ENCODE peak calls at places on chromosomes 13 and 19, in six cellular contexts. Y, K, A, R, E and S are unnamed samples.

GRCh38 chr19:15640904-15641597 is 354 bp downstream of the CYP4F3 start:
- DNase-seq in E (peak), Y (no peak), A (no peak), R (no peak), K (no peak), S (peak)

GRCh38 chr13:99425485-99426341 is 75.6 kb upstream of the TM9SF2 start:
- DNase-seq in R (no peak), E (no peak), Y (no peak), A (no peak), K (peak), S (no peak)

GRCh38 chr13:51935326-51936171 is 73.8 kb downstream of the CCDC70 start:
- DNase-seq in R (peak), E (peak), Y (no peak), A (peak), K (no peak), S (peak)

GRCh38 chr13:62721893-62722292 is 1306.2 kb upstream of the PCDH20 start:
- DNase-seq in E (no peak), Y (no peak), R (no peak), K (no peak), A (no peak), S (no peak)

GRCh38 chr19:55197531-55197930 is 11.8 kb downstream of the PTPRH start:
- DNase-seq in R (no peak), A (peak), K (peak), Y (no peak), E (no peak), S (no peak)

GRCh38 chr19:29662604-29663404 is 2.5 kb upstream of the PLEKHF1 start:
- DNase-seq in K (no peak), Y (no peak), R (no peak), A (peak), E (peak), S (peak)

GRCh38 chr19:55474269-55475265 is 1.9 kb upstream of the ZNF628 start:
- DNase-seq in A (no peak), R (no peak), Y (no peak), E (peak), K (no peak), S (peak)

GRCh38 chr13:30776661-30777060 is 41.3 kb downstream of the ALOX5AP start:
- DNase-seq in Y (no peak), K (peak), A (no peak), R (no peak), E (no peak), S (no peak)

GRCh38 chr13:108155185-108156106 is 59.9 kb downstream of the LIG4 start:
- DNase-seq in E (peak), R (no peak), A (peak), K (peak), Y (peak), S (peak)

GRCh38 chr13:68234278-68234677 is 1004.1 kb upstream of the PCDH9 start:
- DNase-seq in R (no peak), Y (no peak), K (no peak), A (peak), E (peak), S (peak)

GRCh38 chr13:113458218-113459065 is 5.2 kb upstream of the ADPRHL1 start:
- DNase-seq in E (no peak), Y (no peak), A (peak), R (peak), K (no peak), S (no peak)

GRCh38 chr13:35014606-35015005 is 72.5 kb downstream of the NBEA start:
- DNase-seq in E (no peak), R (no peak), Y (no peak), A (no peak), K (no peak), S (no peak)

GRCh38 chr19:12664406-12665280 is 1.9 kb downstream of the MAN2B1 start:
- DNase-seq in A (no peak), K (peak), Y (no peak), E (no peak), R (no peak), S (no peak)

GRCh38 chr19:33436360-33437345 is 63.1 kb downstream of the CEBPG start:
- DNase-seq in R (no peak), Y (no peak), K (no peak), E (no peak), A (no peak), S (no peak)

GRCh38 chr19:40596608-40597328 is 4.4 kb upstream of the LTBP4 start:
- DNase-seq in R (peak), E (no peak), A (peak), Y (no peak), K (no peak), S (no peak)

GRCh38 chr13:27306364-27306763 is 35.7 kb downstream of the RASL11A start:
- DNase-seq in A (no peak), K (no peak), R (no peak), Y (no peak), E (no peak), S (no peak)

GRCh38 chr19:55224038-55224665 is 4.4 kb downstream of the TMEM86B start:
- DNase-seq in K (no peak), E (no peak), Y (no peak), R (no peak), A (no peak), S (no peak)

GRCh38 chr13:77056886-77057285 is 29.9 kb upstream of the FBXL3 start:
- DNase-seq in E (no peak), Y (no peak), K (no peak), R (no peak), A (no peak), S (no peak)

GRCh38 chr19:8307400-8307964 is 676 bp downstream of the CD320 start:
- DNase-seq in A (no peak), R (no peak), K (peak), E (no peak), Y (no peak), S (no peak)

DNA sequence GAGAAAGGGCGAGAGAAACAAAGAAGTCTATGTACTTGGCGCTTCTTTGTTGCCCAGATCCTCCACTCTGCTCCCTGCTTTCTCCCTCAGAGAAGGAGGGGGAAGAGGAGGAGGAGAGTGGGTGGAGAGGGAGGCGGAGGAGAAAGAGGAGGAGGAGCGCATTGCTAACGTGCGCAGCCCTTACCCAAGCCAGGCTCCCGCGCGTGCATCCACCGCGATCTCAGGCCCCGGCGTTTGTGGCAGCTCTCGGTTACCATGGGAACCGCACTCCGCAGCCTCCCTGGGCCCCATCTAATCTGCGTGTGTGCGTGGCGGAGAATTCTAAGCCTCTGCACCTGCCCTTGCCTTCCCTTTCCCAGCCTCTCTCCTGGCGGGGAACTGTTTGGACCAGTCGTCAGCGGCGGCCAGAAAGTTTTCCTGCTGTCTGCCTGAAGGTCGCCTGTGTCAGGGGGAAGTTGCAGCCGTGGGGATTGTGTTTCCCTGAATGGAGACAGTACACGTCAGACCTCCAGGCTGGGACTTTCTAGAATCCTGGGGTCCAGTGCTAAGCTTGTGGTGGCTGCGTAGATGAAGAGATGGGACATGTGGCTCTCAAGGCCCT is at the start of gene ERICH6B:
- DNase-seq in A (peak), R (no peak), K (no peak), E (no peak), Y (no peak), S (no peak)
- H3K4me3 ChIP-seq in A (no peak), R (no peak), K (no peak), E (no peak), Y (no peak), S (no peak)

GRCh38 chr19:3364501-3364858 is 1.9 kb upstream of the NFIC start:
- DNase-seq in K (no peak), E (no peak), A (no peak), Y (no peak), R (no peak), S (no peak)

GRCh38 chr19:3366761-3367571 is 583 bp downstream of the NFIC start:
- DNase-seq in E (peak), Y (no peak), A (peak), R (no peak), K (no peak), S (no peak)

GRCh38 chr19:3365093-3365446 is 1.3 kb upstream of the NFIC start:
- DNase-seq in Y (no peak), R (no peak), K (no peak), A (no peak), E (no peak), S (no peak)

GRCh38 chr19:3366104-3366760 is at the start of gene NFIC:
- DNase-seq in R (no peak), A (peak), Y (no peak), E (peak), K (no peak), S (no peak)

DNA sequence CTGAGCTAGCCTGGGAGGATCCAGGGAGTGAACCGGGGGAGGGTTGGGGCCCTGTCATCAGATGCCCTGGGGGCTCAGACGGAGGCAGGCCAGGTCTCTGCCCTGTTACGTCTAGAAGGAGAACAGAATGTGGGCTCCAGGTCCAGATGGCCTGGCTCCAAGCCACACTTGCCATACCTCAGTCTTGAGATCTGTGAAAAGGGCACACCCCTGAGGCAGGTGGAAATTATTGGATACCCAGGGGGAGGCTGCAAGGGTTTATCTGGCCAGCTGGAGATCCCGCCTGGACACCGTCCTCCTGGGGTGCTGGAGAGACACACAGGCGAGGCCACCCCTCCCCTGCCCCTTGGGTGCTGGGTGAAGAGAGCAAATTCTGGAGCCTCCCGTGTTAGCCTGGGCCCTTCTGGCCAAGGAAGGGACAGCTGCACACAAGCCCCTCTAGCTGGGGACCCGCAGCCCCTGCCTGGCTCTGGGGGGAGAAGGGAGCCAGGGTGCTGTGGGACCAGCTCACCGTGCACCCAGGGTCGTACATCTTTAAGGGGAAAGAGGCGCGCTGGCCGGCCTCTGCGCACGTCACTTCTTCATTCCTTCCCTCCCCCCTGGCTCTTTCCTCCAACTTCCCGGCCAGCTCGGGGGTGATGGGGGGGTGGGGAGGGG is 808 bp upstream of the NFIC start:
- DNase-seq in K (no peak), R (no peak), Y (no peak), E (peak), A (peak), S (no peak)
- H3K4me3 ChIP-seq in K (no peak), R (peak), Y (peak), E (peak), A (peak), S (peak)

DNA sequence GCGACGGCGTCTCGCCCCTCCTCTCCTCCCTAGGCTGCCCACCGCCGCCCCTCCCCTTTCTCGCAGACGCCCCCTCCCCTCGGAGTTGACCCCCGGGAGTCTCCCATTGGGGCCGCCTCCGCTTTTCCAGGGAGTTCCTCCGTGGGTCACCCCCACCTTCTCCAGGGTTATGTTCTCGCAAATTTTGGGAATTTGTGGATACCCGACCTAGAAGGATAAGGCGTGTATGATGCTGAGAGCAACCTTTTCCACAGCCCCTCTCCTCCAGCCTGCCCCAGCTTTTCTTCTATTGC is 273 bp upstream of the RCBTB2 start:
- DNase-seq in Y (no peak), R (peak), E (no peak), K (no peak), A (peak), S (no peak)
- H3K4me3 ChIP-seq in Y (peak), R (peak), E (peak), K (peak), A (peak), S (peak)

GRCh38 chr19:58037927-58038687 is 4.3 kb downstream of the ZSCAN1 start:
- DNase-seq in R (no peak), A (no peak), E (no peak), K (no peak), Y (no peak), S (no peak)

GRCh38 chr19:58034476-58034790 is 608 bp downstream of the ZSCAN1 start:
- DNase-seq in R (no peak), Y (no peak), E (no peak), A (no peak), K (no peak), S (no peak)

GRCh38 chr19:58038688-58039204 is 4.9 kb downstream of the ZSCAN1 start:
- DNase-seq in R (no peak), Y (no peak), K (no peak), E (no peak), A (no peak), S (no peak)

GRCh38 chr19:58035863-58036262 is 2.0 kb downstream of the ZSCAN1 start:
- DNase-seq in A (no peak), E (no peak), Y (no peak), K (no peak), R (no peak), S (no peak)

GRCh38 chr19:58033741-58034475 is at the start of gene ZSCAN1:
- DNase-seq in K (no peak), E (peak), A (peak), Y (no peak), R (no peak), S (peak)
- H3K4me3 ChIP-seq in K (no peak), E (no peak), A (peak), Y (no peak), R (no peak), S (peak)

GRCh38 chr19:43638214-43638990 is 1.2 kb downstream of the CADM4 start:
- DNase-seq in A (no peak), R (no peak), E (no peak), K (no peak), Y (no peak), S (no peak)
- H3K4me3 ChIP-seq in A (no peak), R (no peak), E (no peak), K (no peak), Y (no peak), S (no peak)

DNA sequence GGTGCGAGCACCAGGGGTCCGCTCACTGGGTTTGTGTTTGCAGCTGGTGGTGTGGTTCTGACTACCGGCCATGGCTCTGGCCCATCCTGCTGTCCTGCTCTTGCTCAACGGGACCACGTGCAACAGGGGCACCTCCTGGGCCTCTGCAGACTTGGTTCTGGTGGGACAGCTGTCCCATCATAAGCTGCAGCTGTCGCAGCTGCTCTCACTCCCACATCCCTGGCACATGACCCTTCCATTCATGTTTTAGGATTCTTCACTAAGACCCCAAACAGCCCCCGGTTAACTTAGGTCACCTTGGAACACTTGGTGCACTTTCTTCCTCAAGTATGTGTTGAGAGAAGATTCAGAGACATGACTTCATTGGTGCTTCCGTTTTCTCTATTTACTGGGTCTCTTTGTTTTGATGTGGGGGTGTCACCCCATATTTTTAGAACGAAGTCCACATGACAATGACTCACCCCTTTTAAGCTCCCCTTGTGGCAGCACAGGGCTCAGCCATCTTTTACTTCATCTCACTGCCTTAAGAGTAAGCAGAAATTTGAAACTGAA is 68.4 kb upstream of the ARHGEF7 start:
- DNase-seq in R (no peak), A (peak), K (no peak), E (no peak), Y (no peak), S (no peak)
- H3K4me3 ChIP-seq in R (no peak), A (no peak), K (no peak), E (no peak), Y (no peak), S (no peak)

GRCh38 chr19:58098682-58098998 is 609 bp upstream of the ZSCAN18 start:
- DNase-seq in A (no peak), Y (no peak), R (no peak), K (no peak), E (no peak), S (no peak)

GRCh38 chr19:58095328-58095727 is 2.7 kb downstream of the ZSCAN18 start:
- DNase-seq in A (no peak), E (no peak), R (no peak), Y (no peak), K (no peak), S (no peak)

GRCh38 chr19:58097349-58097748 is 682 bp downstream of the ZSCAN18 start:
- DNase-seq in R (no peak), K (no peak), A (no peak), Y (no peak), E (no peak), S (no peak)

GRCh38 chr19:58097783-58098681 is at the start of gene ZSCAN18:
- DNase-seq in E (peak), K (no peak), Y (peak), R (peak), A (peak), S (peak)

DNA sequence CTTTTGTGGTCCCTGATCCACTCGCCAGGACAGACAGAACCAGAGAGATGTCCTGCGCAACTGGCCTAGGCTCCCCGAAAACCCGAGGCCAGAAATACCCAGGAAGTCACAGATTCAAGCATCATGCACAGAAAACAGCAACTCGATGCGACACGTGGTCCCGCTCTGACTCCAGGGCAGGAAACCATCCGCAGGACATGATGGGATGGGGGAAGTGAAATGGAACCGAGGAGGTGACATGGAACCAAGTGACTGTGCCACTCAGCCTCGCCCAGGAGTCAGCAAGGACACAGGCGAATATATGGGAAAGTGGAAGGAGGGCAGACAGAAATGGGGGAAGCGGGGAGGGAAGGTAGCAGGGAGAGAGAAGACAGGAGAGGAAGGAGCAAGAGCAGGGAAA is 1.1 kb downstream of the ZSCAN18 start:
- DNase-seq in R (no peak), Y (no peak), K (no peak), A (no peak), E (no peak), S (no peak)
- H3K4me3 ChIP-seq in R (no peak), Y (no peak), K (no peak), A (no peak), E (no peak), S (no peak)

GRCh38 chr19:5803752-5804515 is 933 bp upstream of the NRTN start:
- DNase-seq in K (peak), E (peak), Y (peak), A (peak), R (peak), S (peak)
- H3K4me3 ChIP-seq in K (peak), E (peak), Y (peak), A (peak), R (peak), S (peak)

GRCh38 chr19:46392252-46392801 is 21.0 kb downstream of the CCDC8 start:
- DNase-seq in Y (no peak), A (peak), R (no peak), E (no peak), K (no peak), S (no peak)
- H3K4me3 ChIP-seq in Y (no peak), A (no peak), R (no peak), E (no peak), K (no peak), S (no peak)

DNA sequence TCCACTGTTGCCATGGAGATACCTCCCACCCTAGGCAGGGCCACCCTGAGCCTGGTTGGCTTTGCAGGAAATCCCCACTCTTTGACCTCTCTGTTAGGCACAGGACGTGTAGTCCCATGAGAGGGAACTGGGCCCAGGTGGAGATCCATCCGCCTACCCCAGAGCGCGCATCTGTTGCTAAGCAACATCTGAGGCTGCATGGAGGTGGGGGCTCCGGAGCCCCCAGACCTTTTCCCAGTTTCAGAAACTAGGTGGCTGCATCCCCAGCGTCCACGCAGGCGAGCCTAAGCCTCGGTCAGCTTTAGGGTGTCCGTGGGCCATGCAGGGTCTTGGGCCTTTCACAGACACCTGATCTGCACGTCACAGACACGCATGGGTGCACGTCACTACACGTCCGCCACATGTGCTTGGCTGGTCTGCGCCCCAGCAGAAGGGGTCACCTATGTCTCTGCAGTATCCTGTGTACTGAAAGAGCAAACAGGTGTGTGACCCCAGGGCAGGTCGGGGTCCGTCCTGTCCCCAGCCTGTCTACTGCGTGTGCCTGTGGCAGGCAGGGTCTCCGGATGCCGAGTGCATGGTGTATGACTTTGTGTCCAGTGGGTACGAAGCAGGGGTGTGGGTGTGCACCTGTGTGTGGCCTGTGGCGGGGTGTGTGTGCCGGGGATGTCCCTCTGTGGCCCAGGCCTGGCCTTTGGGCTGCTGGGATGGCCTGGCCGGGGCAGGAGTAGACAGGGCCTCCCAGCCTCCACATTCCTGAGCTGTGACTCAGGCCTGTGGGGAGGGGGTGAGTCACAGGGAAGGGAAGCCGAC is 4.1 kb upstream of the CIRBP start:
- DNase-seq in K (peak), E (peak), A (peak), R (peak), Y (peak), S (peak)
- H3K4me3 ChIP-seq in K (peak), E (no peak), A (no peak), R (no peak), Y (no peak), S (no peak)